ENCODE peak calls at places on chromosome 13, in nine cellular contexts. L is renal cortical epithelial cell; A is omental fat pad; R is activated naive CD8-positive, alpha-beta T cell treated with anti-CD3 and anti-CD28 coated beads, Interleukin-2, amount 50 U/mL, for 24 hours; T is EL; Z is NCI-H2081; K is astrocyte of the cerebellum; Q is frontal cortex; W is M059J. D is an unnamed sample.

GRCh38 chr13:40503966-40504591 is 162.4 kb downstream of the FOXO1 start:
- DNase-seq in L (peak), A (no peak), R (no peak), T (peak), Z (no peak), K (peak), Q (no peak), W (peak), D (peak)

GRCh38 chr13:49022472-49023144 is 46.9 kb downstream of the FNDC3A start:
- DNase-seq in L (peak), A (no peak), R (no peak), T (peak), Z (no peak), K (no peak), Q (no peak), W (peak), D (no peak)

GRCh38 chr13:44449999-44450821 is 76.6 kb downstream of the SERP2 start:
- DNase-seq in L (peak), A (no peak), R (no peak), T (no peak), Z (no peak), K (no peak), Q (no peak), W (no peak), D (no peak)

GRCh38 chr13:113413178-113413897 is 40.0 kb downstream of the ADPRHL1 start:
- DNase-seq in L (no peak), A (no peak), R (no peak), T (no peak), Z (no peak), K (no peak), Q (no peak), W (no peak), D (no peak)

GRCh38 chr13:113906566-113906965 is 42.7 kb upstream of the GAS6 start:
- DNase-seq in L (no peak), A (peak), R (no peak), T (no peak), Z (peak), K (no peak), Q (no peak), W (peak), D (no peak)

GRCh38 chr13:45554604-45555109 is 60.9 kb downstream of the ERICH6B start:
- DNase-seq in L (no peak), A (no peak), R (no peak), T (no peak), Z (no peak), K (no peak), Q (no peak), W (no peak), D (no peak)

GRCh38 chr13:31913459-31913858 is 118.1 kb upstream of the FRY start:
- DNase-seq in L (peak), A (no peak), R (no peak), T (peak), Z (no peak), K (no peak), Q (no peak), W (peak), D (no peak)

GRCh38 chr13:48600374-48601364 is 53.1 kb upstream of the CYSLTR2 start:
- DNase-seq in L (peak), A (no peak), R (no peak), T (peak), Z (no peak), K (peak), Q (no peak), W (peak), D (peak)

GRCh38 chr13:98489446-98490194 is 87.3 kb downstream of the STK24 start:
- DNase-seq in L (no peak), A (no peak), R (no peak), T (no peak), Z (no peak), K (no peak), Q (no peak), W (no peak), D (no peak)

GRCh38 chr13:48562296-48563066 is 29.6 kb upstream of the RCBTB2 start:
- DNase-seq in L (no peak), A (no peak), R (peak), T (no peak), Z (no peak), K (no peak), Q (no peak), W (peak), D (no peak)

GRCh38 chr13:93700115-93700514 is 473.5 kb downstream of the GPC6 start:
- DNase-seq in L (peak), A (no peak), R (no peak), T (peak), Z (no peak), K (no peak), Q (no peak), W (no peak), D (no peak)

GRCh38 chr13:110396913-110397379 is 89.9 kb downstream of the COL4A2 start:
- DNase-seq in L (peak), A (peak), R (no peak), T (peak), Z (no peak), K (peak), Q (no peak), W (peak), D (peak)

GRCh38 chr13:113641426-113641825 is 16.6 kb downstream of the ATP4B start:
- DNase-seq in L (no peak), A (no peak), R (no peak), T (no peak), Z (no peak), K (no peak), Q (no peak), W (no peak), D (no peak)

GRCh38 chr13:71587778-71588177 is 279.2 kb downstream of the DACH1 start:
- DNase-seq in L (no peak), A (no peak), R (no peak), T (no peak), Z (no peak), K (no peak), Q (no peak), W (no peak), D (no peak)